ENCODE peak calls at places on chromosome 3, in four cellular contexts. N is left ventricle myocardium inferior, K is heart left ventricle, P is stomach. X is an unnamed sample.

GRCh38 chr3:41327718-41328117 is 128.4 kb downstream of the CTNNB1 start:
- DNase-seq in N (no peak), K (no peak), P (no peak), X (no peak)

GRCh38 chr3:65633018-65633417 is 405.7 kb downstream of the MAGI1 start:
- DNase-seq in N (no peak), K (no peak), P (no peak), X (no peak)

GRCh38 chr3:48013288-48013980 is 2.8 kb downstream of the MAP4 start:
- DNase-seq in N (no peak), K (no peak), P (peak; percentile 42), X (no peak)

GRCh38 chr3:64345351-64345750 is 120.1 kb upstream of the PRICKLE2 start:
- DNase-seq in N (no peak), K (no peak), P (no peak), X (no peak)

GRCh38 chr3:125165948-125166553 is 46.5 kb downstream of the SLC12A8 start:
- DNase-seq in N (no peak), K (no peak), P (no peak), X (no peak)

GRCh38 chr3:64408770-64409169 is 183.5 kb upstream of the PRICKLE2 start:
- DNase-seq in N (no peak), K (no peak), P (no peak), X (no peak)

GRCh38 chr3:43770426-43771103 is 79.8 kb downstream of the ABHD5 start:
- DNase-seq in N (peak; percentile 55), K (peak; percentile 88), P (peak; percentile 74), X (peak; percentile 86)

GRCh38 chr3:133474251-133474801 is 74.5 kb downstream of the BFSP2 start:
- DNase-seq in N (peak; percentile 72), K (peak; percentile 60), P (no peak), X (no peak)

GRCh38 chr3:172107403-172107802 is 68.0 kb downstream of the FNDC3B start:
- DNase-seq in N (no peak), K (no peak), P (no peak), X (no peak)

GRCh38 chr3:99875573-99875924 is 57.9 kb downstream of the CMSS1 start:
- DNase-seq in N (no peak), K (no peak), P (no peak), X (no peak)

GRCh38 chr3:48141225-48142137 is 46.7 kb downstream of the CDC25A start:
- DNase-seq in N (no peak), K (no peak), P (no peak), X (no peak)

GRCh38 chr3:147161833-147162232 is 244.5 kb downstream of the ZIC4 start:
- DNase-seq in N (no peak), K (no peak), P (no peak), X (no peak)

GRCh38 chr3:13123765-13124164 is 50.5 kb upstream of the IQSEC1 start:
- DNase-seq in N (no peak), K (no peak), P (no peak), X (peak; percentile 53)

GRCh38 chr3:146218880-146219866 is 31.7 kb downstream of the PLSCR4 start:
- DNase-seq in N (no peak), K (peak; percentile 31), P (peak; percentile 32), X (no peak)

GRCh38 chr3:184651945-184652344 is 59.9 kb downstream of the MAGEF1 start:
- DNase-seq in N (no peak), K (no peak), P (peak; percentile 31), X (no peak)

GRCh38 chr3:196238612-196239190 is 22.4 kb downstream of the SLC51A start:
- DNase-seq in N (no peak), K (no peak), P (no peak), X (no peak)

GRCh38 chr3:182965861-182966366 is 14.4 kb downstream of the DCUN1D1 start:
- DNase-seq in N (no peak), K (no peak), P (no peak), X (no peak)

GRCh38 chr3:37456270-37456708 is 281.9 kb upstream of the LRRFIP2 start:
- DNase-seq in N (peak; percentile 87), K (peak; percentile 96), P (peak; percentile 52), X (peak; percentile 88)

GRCh38 chr3:102532901-102533300 is 98.1 kb downstream of the ZPLD1 start:
- DNase-seq in N (no peak), K (no peak), P (no peak), X (no peak)

GRCh38 chr3:72306800-72307341 is 521.9 kb upstream of the PROK2 start:
- DNase-seq in N (no peak), K (no peak), P (no peak), X (no peak)

GRCh38 chr3:49867871-49868321 is 1.8 kb downstream of the CAMKV start:
- DNase-seq in N (no peak), K (no peak), P (no peak), X (no peak)

GRCh38 chr3:141769171-141769894 is 6.1 kb downstream of the GRK7 start:
- DNase-seq in N (no peak), K (no peak), P (no peak), X (no peak)

GRCh38 chr3:10946526-10946925 is 46.0 kb upstream of the SLC6A1 start:
- DNase-seq in N (no peak), K (peak; percentile 11), P (no peak), X (peak; percentile 24)

GRCh38 chr3:18643290-18643689 is 218.2 kb upstream of the SATB1 start:
- DNase-seq in N (no peak), K (no peak), P (no peak), X (no peak)

GRCh38 chr3:20185364-20185732 is 658 bp downstream of the SGO1 start:
- DNase-seq in N (no peak), K (no peak), P (no peak), X (no peak)

GRCh38 chr3:152474585-152474984 is 205.9 kb downstream of the MBNL1 start:
- DNase-seq in N (no peak), K (no peak), P (no peak), X (no peak)

GRCh38 chr3:129233538-129233937 is 15.9 kb upstream of the COPG1 start:
- DNase-seq in N (peak; percentile 36), K (no peak), P (peak; percentile 31), X (no peak)

GRCh38 chr3:12916159-12916558 is 74.8 kb upstream of the RPL32 start:
- DNase-seq in N (no peak), K (no peak), P (no peak), X (no peak)

GRCh38 chr3:43259626-43260025 is 26.7 kb upstream of the SNRK start:
- DNase-seq in N (no peak), K (no peak), P (no peak), X (no peak)

GRCh38 chr3:192957441-192957951 is 39.8 kb upstream of the MB21D2 start:
- DNase-seq in N (peak; percentile 25), K (peak; percentile 60), P (no peak), X (peak; percentile 53)

GRCh38 chr3:170418422-170419300 is at the start of gene CLDN11:
- DNase-seq in N (peak; percentile 40), K (peak; percentile 41), P (no peak), X (peak; percentile 76)
- H3K27ac ChIP-seq in N (peak within 1 kb of the TSS; percentile 70), K (peak within 1 kb of the TSS; percentile 57), P (peak within 1 kb of the TSS; percentile 65), X (no peak within 1 kb of the TSS)

DNA sequence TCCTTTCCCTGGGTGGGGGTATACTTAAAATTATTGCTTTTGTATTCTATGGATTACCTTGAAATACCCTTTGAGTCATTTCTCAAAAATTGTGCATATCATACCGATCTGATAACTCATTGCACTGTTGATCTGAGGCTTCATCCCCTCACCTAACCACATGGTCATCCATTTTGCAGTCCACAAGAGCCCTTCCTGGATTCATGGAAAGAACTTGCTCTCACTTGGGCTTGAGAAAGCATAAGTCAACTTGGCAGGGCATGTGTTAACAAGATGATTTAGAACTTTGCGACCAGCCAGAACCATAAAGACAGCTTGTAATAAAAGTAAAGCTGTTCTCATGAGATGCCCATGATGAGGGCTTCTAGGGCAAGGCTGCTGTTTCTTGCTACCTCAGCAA is 22.2 kb downstream of the MME start:
- DNase-seq in N (no peak), K (no peak), P (no peak), X (no peak)
- H3K9me3 ChIP-seq in N (peaks cover 15% of the 10 kb centered on the region), K (no peaks in the 10 kb centered on the region), P (no peaks in the 10 kb centered on the region), X (no peaks in the 10 kb centered on the region)

GRCh38 chr3:122598556-122598955 is 21.1 kb downstream of the PARP15 start:
- DNase-seq in N (no peak), K (no peak), P (no peak), X (no peak)
- H3K27ac ChIP-seq in N (no peak overlapping the region), K (no peak overlapping the region), P (no peak overlapping the region), X (no peak overlapping the region)

GRCh38 chr3:177700117-177700516 is 502.8 kb upstream of the TBL1XR1 start:
- DNase-seq in N (no peak), K (no peak), P (no peak), X (no peak)
- H3K9me3 ChIP-seq in N (no peaks in the 10 kb centered on the region), K (no peaks in the 10 kb centered on the region), P (no peaks in the 10 kb centered on the region), X (no peaks in the 10 kb centered on the region)

GRCh38 chr3:119969759-119970158 is 124.5 kb downstream of the GSK3B start:
- DNase-seq in N (no peak), K (no peak), P (no peak), X (no peak)
- H3K27ac ChIP-seq in N (no peak overlapping the region), K (no peak overlapping the region), P (no peak overlapping the region), X (no peak overlapping the region)

GRCh38 chr3:380801-381200 is 184.2 kb downstream of the CHL1 start:
- DNase-seq in N (no peak), K (no peak), P (no peak), X (no peak)

GRCh38 chr3:374459-374858 is 177.9 kb downstream of the CHL1 start:
- DNase-seq in N (no peak), K (no peak), P (no peak), X (no peak)

GRCh38 chr3:373193-373784 is 176.7 kb downstream of the CHL1 start:
- DNase-seq in N (no peak), K (no peak), P (no peak), X (no peak)

DNA sequence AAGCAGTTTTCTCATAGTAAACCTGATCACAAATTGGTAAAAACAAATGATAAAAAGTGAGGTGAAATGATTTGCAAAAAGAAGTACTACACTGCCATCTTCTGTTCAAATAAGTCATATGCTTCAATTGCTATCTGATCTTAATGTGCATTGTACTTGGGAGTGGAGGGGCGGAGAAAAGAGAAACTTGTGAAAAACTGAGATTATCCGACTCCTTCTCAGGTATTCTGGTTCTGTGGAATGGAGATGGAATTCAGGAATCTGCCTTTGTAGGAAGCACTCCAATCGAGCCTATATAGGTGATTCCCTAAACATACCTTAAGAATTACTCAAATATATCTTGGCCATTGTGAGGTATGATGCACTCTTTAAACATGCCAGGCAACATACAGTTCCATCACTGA is 180.6 kb downstream of the CHL1 start:
- DNase-seq in N (no peak), K (no peak), P (no peak), X (no peak)
- H3K9me3 ChIP-seq in N (no peaks in the 10 kb centered on the region), K (no peaks in the 10 kb centered on the region), P (no peaks in the 10 kb centered on the region), X (peaks cover 2% of the 10 kb centered on the region)

DNA sequence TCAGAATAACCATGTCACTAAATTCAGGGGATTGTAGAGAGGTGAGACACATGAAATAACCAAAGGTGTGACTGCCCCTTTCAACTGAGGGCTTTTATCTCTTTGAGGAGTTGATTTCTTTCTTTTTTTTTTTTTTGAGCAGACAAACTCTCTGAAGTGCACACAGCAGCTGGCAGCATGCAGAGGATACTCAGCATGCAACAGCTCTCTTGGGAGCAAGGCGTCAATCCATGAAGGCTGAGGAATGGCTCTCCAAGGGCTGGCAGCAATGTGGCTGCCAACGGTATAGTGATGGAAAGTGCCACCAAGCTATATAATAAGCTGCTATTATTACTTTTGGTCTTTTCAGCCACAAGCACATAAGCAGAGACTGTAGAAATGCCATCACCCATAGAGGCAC is 226.7 kb upstream of the FEZF2 start:
- DNase-seq in N (no peak), K (no peak), P (no peak), X (no peak)
- H3K27ac ChIP-seq in N (no peak overlapping the region), K (no peak overlapping the region), P (no peak overlapping the region), X (no peak overlapping the region)

X was measured in aorta.